ENCODE peak calls at places on chromosome 16, in eight cellular contexts. One of them, this sample, is unnamed.

GRCh38 chr16:52812945-52813556 is 239.6 kb downstream of the CHD9NB start:
- DNase-seq in H7: no peak
- DNase-seq in AG09319: no peak
- DNase-seq in GDM1: no peak
- DNase-seq in activated naive CD8-positive, alpha-beta T cell treated with anti-CD3 and anti-CD28 coated beads for 36 hours: no peak
- DNase-seq in smooth muscle cell of the brain vasculature: peak; percentile 2
- DNase-seq in substantia nigra: no peak
- DNase-seq in stimulated activated CD4-positive, alpha-beta T cell treated with anti-CD3 and anti-CD28 coated beads, Interleukin-4, amount 100 ng/mL, for 1 hour: no peak
- DNase-seq in this sample: peak; percentile 10

GRCh38 chr16:67157106-67157748 is 2.5 kb downstream of the TRADD start:
- DNase-seq in H7: no peak
- DNase-seq in AG09319: no peak
- DNase-seq in GDM1: no peak
- DNase-seq in activated naive CD8-positive, alpha-beta T cell treated with anti-CD3 and anti-CD28 coated beads for 36 hours: no peak
- DNase-seq in smooth muscle cell of the brain vasculature: no peak
- DNase-seq in substantia nigra: no peak
- DNase-seq in stimulated activated CD4-positive, alpha-beta T cell treated with anti-CD3 and anti-CD28 coated beads, Interleukin-4, amount 100 ng/mL, for 1 hour: no peak
- DNase-seq in this sample: no peak

GRCh38 chr16:78122774-78123315 is 23.4 kb downstream of the WWOX start:
- DNase-seq in H7: peak; percentile 48
- DNase-seq in AG09319: no peak
- DNase-seq in GDM1: no peak
- DNase-seq in activated naive CD8-positive, alpha-beta T cell treated with anti-CD3 and anti-CD28 coated beads for 36 hours: no peak
- DNase-seq in smooth muscle cell of the brain vasculature: no peak
- DNase-seq in substantia nigra: peak; percentile 17
- DNase-seq in stimulated activated CD4-positive, alpha-beta T cell treated with anti-CD3 and anti-CD28 coated beads, Interleukin-4, amount 100 ng/mL, for 1 hour: no peak
- DNase-seq in this sample: peak; percentile 20

GRCh38 chr16:26464576-26465266 is 602.0 kb upstream of the C16orf82 start:
- DNase-seq in H7: no peak
- DNase-seq in AG09319: no peak
- DNase-seq in GDM1: no peak
- DNase-seq in activated naive CD8-positive, alpha-beta T cell treated with anti-CD3 and anti-CD28 coated beads for 36 hours: no peak
- DNase-seq in smooth muscle cell of the brain vasculature: no peak
- DNase-seq in substantia nigra: no peak
- DNase-seq in stimulated activated CD4-positive, alpha-beta T cell treated with anti-CD3 and anti-CD28 coated beads, Interleukin-4, amount 100 ng/mL, for 1 hour: no peak
- DNase-seq in this sample: no peak

GRCh38 chr16:21260870-21261791 is 17.0 kb downstream of the CRYM start:
- DNase-seq in H7: no peak
- DNase-seq in AG09319: peak; percentile 40
- DNase-seq in GDM1: no peak
- DNase-seq in activated naive CD8-positive, alpha-beta T cell treated with anti-CD3 and anti-CD28 coated beads for 36 hours: no peak
- DNase-seq in smooth muscle cell of the brain vasculature: no peak
- DNase-seq in substantia nigra: no peak
- DNase-seq in stimulated activated CD4-positive, alpha-beta T cell treated with anti-CD3 and anti-CD28 coated beads, Interleukin-4, amount 100 ng/mL, for 1 hour: no peak
- DNase-seq in this sample: peak; percentile 32

GRCh38 chr16:30893082-30893743 is 664 bp downstream of the BCL7C start:
- DNase-seq in H7: peak; percentile 82
- DNase-seq in AG09319: no peak
- DNase-seq in GDM1: no peak
- DNase-seq in activated naive CD8-positive, alpha-beta T cell treated with anti-CD3 and anti-CD28 coated beads for 36 hours: peak; percentile 42
- DNase-seq in smooth muscle cell of the brain vasculature: no peak
- DNase-seq in substantia nigra: no peak
- DNase-seq in stimulated activated CD4-positive, alpha-beta T cell treated with anti-CD3 and anti-CD28 coated beads, Interleukin-4, amount 100 ng/mL, for 1 hour: no peak
- DNase-seq in this sample: no peak

GRCh38 chr16:74627506-74628220 is 20.7 kb upstream of the GLG1 start:
- DNase-seq in H7: no peak
- DNase-seq in AG09319: no peak
- DNase-seq in GDM1: no peak
- DNase-seq in activated naive CD8-positive, alpha-beta T cell treated with anti-CD3 and anti-CD28 coated beads for 36 hours: no peak
- DNase-seq in smooth muscle cell of the brain vasculature: no peak
- DNase-seq in substantia nigra: no peak
- DNase-seq in stimulated activated CD4-positive, alpha-beta T cell treated with anti-CD3 and anti-CD28 coated beads, Interleukin-4, amount 100 ng/mL, for 1 hour: no peak
- DNase-seq in this sample: no peak

GRCh38 chr16:67979955-67980678 is at the start of gene DPEP3:
- DNase-seq in H7: peak; percentile 97
- DNase-seq in AG09319: no peak
- DNase-seq in GDM1: no peak
- DNase-seq in activated naive CD8-positive, alpha-beta T cell treated with anti-CD3 and anti-CD28 coated beads for 36 hours: peak; percentile 38
- DNase-seq in smooth muscle cell of the brain vasculature: no peak
- DNase-seq in substantia nigra: no peak
- DNase-seq in stimulated activated CD4-positive, alpha-beta T cell treated with anti-CD3 and anti-CD28 coated beads, Interleukin-4, amount 100 ng/mL, for 1 hour: no peak
- DNase-seq in this sample: no peak

GRCh38 chr16:50557046-50557445 is 8.8 kb downstream of the NKD1 start:
- DNase-seq in H7: no peak
- DNase-seq in AG09319: no peak
- DNase-seq in GDM1: no peak
- DNase-seq in activated naive CD8-positive, alpha-beta T cell treated with anti-CD3 and anti-CD28 coated beads for 36 hours: no peak
- DNase-seq in smooth muscle cell of the brain vasculature: no peak
- DNase-seq in substantia nigra: no peak
- DNase-seq in stimulated activated CD4-positive, alpha-beta T cell treated with anti-CD3 and anti-CD28 coated beads, Interleukin-4, amount 100 ng/mL, for 1 hour: no peak
- DNase-seq in this sample: no peak

GRCh38 chr16:87344931-87345631 is 27.9 kb upstream of the C16orf95 start:
- DNase-seq in H7: peak; percentile 87
- DNase-seq in AG09319: no peak
- DNase-seq in GDM1: no peak
- DNase-seq in activated naive CD8-positive, alpha-beta T cell treated with anti-CD3 and anti-CD28 coated beads for 36 hours: peak; percentile 55
- DNase-seq in smooth muscle cell of the brain vasculature: no peak
- DNase-seq in substantia nigra: no peak
- DNase-seq in stimulated activated CD4-positive, alpha-beta T cell treated with anti-CD3 and anti-CD28 coated beads, Interleukin-4, amount 100 ng/mL, for 1 hour: peak; percentile 48
- DNase-seq in this sample: no peak

GRCh38 chr16:24838554-24839266 is 7.1 kb upstream of the SLC5A11 start:
- DNase-seq in H7: no peak
- DNase-seq in AG09319: no peak
- DNase-seq in GDM1: peak; percentile 6
- DNase-seq in activated naive CD8-positive, alpha-beta T cell treated with anti-CD3 and anti-CD28 coated beads for 36 hours: no peak
- DNase-seq in smooth muscle cell of the brain vasculature: peak; percentile 15
- DNase-seq in substantia nigra: peak; percentile 55
- DNase-seq in stimulated activated CD4-positive, alpha-beta T cell treated with anti-CD3 and anti-CD28 coated beads, Interleukin-4, amount 100 ng/mL, for 1 hour: no peak
- DNase-seq in this sample: no peak